ENCODE peak calls at places on chromosomes 11 and 22, in ten cellular contexts. G, L, K, U, Y, W, A, O, V and H are unnamed samples.

GRCh38 chr22:21080435-21081137 is 34.8 kb downstream of the LRRC74B start:
- DNase-seq in G (no peak), L (no peak), K (no peak), U (no peak), Y (no peak), W (no peak), A (no peak), O (no peak), V (no peak), H (no peak)

GRCh38 chr11:7605544-7605943 is 67.8 kb downstream of the CYB5R2 start:
- DNase-seq in G (no peak), L (no peak), K (no peak), U (no peak), Y (peak), W (no peak), A (no peak), O (no peak), V (no peak), H (no peak)

GRCh38 chr22:40720538-40721256 is 41.4 kb downstream of the MCHR1 start:
- DNase-seq in G (no peak), L (no peak), K (no peak), U (no peak), Y (no peak), W (no peak), A (no peak), O (peak), V (no peak), H (no peak)

GRCh38 chr22:46263208-46263575 is at the start of gene PKDREJ:
- DNase-seq in G (no peak), L (no peak), K (no peak), U (no peak), Y (no peak), W (no peak), A (no peak), O (no peak), V (no peak), H (no peak)

GRCh38 chr22:37581534-37581933 is 1.6 kb upstream of the LGALS2 start:
- DNase-seq in G (no peak), L (no peak), K (no peak), U (no peak), Y (no peak), W (no peak), A (no peak), O (no peak), V (peak), H (no peak)

GRCh38 chr22:30420401-30421178 is 5.0 kb upstream of the MTFP1 start:
- DNase-seq in G (no peak), L (peak), K (no peak), U (no peak), Y (peak), W (no peak), A (peak), O (no peak), V (no peak), H (no peak)

GRCh38 chr22:42343551-42344081 is 73.2 kb upstream of the TCF20 start:
- DNase-seq in G (no peak), L (no peak), K (no peak), U (no peak), Y (no peak), W (no peak), A (no peak), O (peak), V (no peak), H (peak)

GRCh38 chr22:45163074-45163416 is 680 bp upstream of the NUP50 start:
- DNase-seq in G (no peak), L (no peak), K (peak), U (no peak), Y (peak), W (no peak), A (peak), O (peak), V (no peak), H (peak)

GRCh38 chr11:62611705-62612365 is 740 bp downstream of the EML3 start:
- DNase-seq in G (peak), L (peak), K (peak), U (peak), Y (peak), W (peak), A (peak), O (peak), V (no peak), H (peak)

GRCh38 chr11:110075822-110076208 is 17.4 kb upstream of the ZC3H12C start:
- DNase-seq in G (no peak), L (no peak), K (no peak), U (no peak), Y (no peak), W (no peak), A (no peak), O (no peak), V (no peak), H (no peak)

GRCh38 chr22:47495102-47495501 is 732.7 kb downstream of the TBC1D22A start:
- DNase-seq in G (no peak), L (no peak), K (no peak), U (no peak), Y (no peak), W (no peak), A (no peak), O (no peak), V (no peak), H (no peak)

GRCh38 chr11:24567380-24567779 is 70.5 kb downstream of the LUZP2 start:
- DNase-seq in G (no peak), L (no peak), K (no peak), U (no peak), Y (no peak), W (no peak), A (no peak), O (no peak), V (no peak), H (no peak)

GRCh38 chr11:112345708-112346107 is 85.0 kb upstream of the PLET1 start:
- DNase-seq in G (no peak), L (no peak), K (no peak), U (no peak), Y (no peak), W (no peak), A (no peak), O (peak), V (no peak), H (no peak)

GRCh38 chr22:35483730-35484129 is 56.9 kb upstream of the RASD2 start:
- DNase-seq in G (no peak), L (no peak), K (no peak), U (no peak), Y (no peak), W (no peak), A (no peak), O (no peak), V (no peak), H (no peak)

GRCh38 chr11:131688056-131688693 is 317.8 kb downstream of the NTM start:
- DNase-seq in G (peak), L (no peak), K (no peak), U (peak), Y (peak), W (no peak), A (peak), O (peak), V (peak), H (peak)

GRCh38 chr11:131875611-131876010 is 505.2 kb downstream of the NTM start:
- DNase-seq in G (no peak), L (no peak), K (no peak), U (no peak), Y (peak), W (no peak), A (no peak), O (no peak), V (no peak), H (no peak)

GRCh38 chr22:26974914-26975313 is 317.5 kb downstream of the MIAT start:
- DNase-seq in G (no peak), L (no peak), K (no peak), U (no peak), Y (no peak), W (no peak), A (no peak), O (no peak), V (no peak), H (no peak)

GRCh38 chr11:48082771-48083170 is 102.4 kb downstream of the PTPRJ start:
- DNase-seq in G (no peak), L (no peak), K (no peak), U (no peak), Y (no peak), W (no peak), A (no peak), O (no peak), V (no peak), H (no peak)

GRCh38 chr11:104096900-104097299 is 60.5 kb downstream of the DDI1 start:
- DNase-seq in G (no peak), L (no peak), K (no peak), U (no peak), Y (no peak), W (no peak), A (no peak), O (no peak), V (no peak), H (no peak)

GRCh38 chr11:15816270-15816871 is 540.0 kb downstream of the SOX6 start:
- DNase-seq in G (no peak), L (peak), K (no peak), U (no peak), Y (peak), W (no peak), A (peak), O (no peak), V (no peak), H (no peak)

GRCh38 chr11:697028-697491 is 1.4 kb downstream of the TMEM80 start:
- DNase-seq in G (no peak), L (peak), K (no peak), U (no peak), Y (peak), W (no peak), A (peak), O (no peak), V (no peak), H (no peak)

GRCh38 chr22:28771195-28771791 is 1.2 kb upstream of the CCDC117 start:
- DNase-seq in G (no peak), L (no peak), K (no peak), U (no peak), Y (no peak), W (no peak), A (peak), O (no peak), V (no peak), H (peak)

GRCh38 chr11:23226331-23226909 is 366.1 kb upstream of the CCDC179 start:
- DNase-seq in G (no peak), L (peak), K (no peak), U (no peak), Y (peak), W (no peak), A (peak), O (no peak), V (no peak), H (no peak)

GRCh38 chr22:35697142-35697541 is 20.5 kb upstream of the APOL5 start:
- DNase-seq in G (no peak), L (no peak), K (no peak), U (no peak), Y (no peak), W (peak), A (no peak), O (no peak), V (no peak), H (no peak)

GRCh38 chr11:12079726-12080556 is 30.4 kb upstream of the MICAL2 start:
- DNase-seq in G (peak), L (peak), K (peak), U (no peak), Y (peak), W (no peak), A (peak), O (no peak), V (no peak), H (no peak)

GRCh38 chr11:102955624-102956023 is at the start of gene MMP13:
- DNase-seq in G (no peak), L (no peak), K (no peak), U (no peak), Y (no peak), W (no peak), A (peak), O (no peak), V (no peak), H (no peak)

GRCh38 chr22:47193606-47194316 is 431.3 kb downstream of the TBC1D22A start:
- DNase-seq in G (peak), L (no peak), K (peak), U (no peak), Y (no peak), W (no peak), A (no peak), O (no peak), V (no peak), H (no peak)

GRCh38 chr22:20588092-20588842 is 80.9 kb downstream of the MED15 start:
- DNase-seq in G (no peak), L (no peak), K (no peak), U (no peak), Y (no peak), W (no peak), A (no peak), O (no peak), V (no peak), H (no peak)

GRCh38 chr11:84390441-84391078 is 1104.4 kb upstream of the CCDC90B start:
- DNase-seq in G (no peak), L (no peak), K (no peak), U (no peak), Y (no peak), W (no peak), A (peak), O (peak), V (no peak), H (peak)